ENCODE peak calls at places on chromosomes 16 and 17, in five cellular contexts. One of them, this sample, is unnamed.
A peak's percentile ranks its signal among the peaks of the same experiment; 100 is the strongest.

GRCh38 chr16:9647981-9648701 is 534.1 kb downstream of the GRIN2A start:
- DNase-seq in H9: no peak
- DNase-seq in fibroblast of lung: peak; percentile 14
- DNase-seq in GM12878: no peak
- DNase-seq in breast epithelium: no peak
- DNase-seq in this sample: peak; percentile 15

GRCh38 chr17:48928876-48929811 is 15.5 kb downstream of the SNF8 start:
- DNase-seq in H9: no peak
- DNase-seq in fibroblast of lung: no peak
- DNase-seq in GM12878: no peak
- DNase-seq in breast epithelium: no peak
- DNase-seq in this sample: no peak

GRCh38 chr16:69113216-69113615 is 7.8 kb downstream of the HAS3 start:
- DNase-seq in H9: no peak
- DNase-seq in fibroblast of lung: no peak
- DNase-seq in GM12878: no peak
- DNase-seq in breast epithelium: no peak
- DNase-seq in this sample: no peak

GRCh38 chr17:49557204-49558024 is 18.3 kb upstream of the NXPH3 start:
- DNase-seq in H9: peak; percentile 85
- DNase-seq in fibroblast of lung: peak; percentile 31
- DNase-seq in GM12878: no peak
- DNase-seq in breast epithelium: no peak
- DNase-seq in this sample: peak; percentile 53

GRCh38 chr17:3695723-3696411 is at the start of gene P2RX5:
- DNase-seq in H9: peak; percentile 84
- DNase-seq in fibroblast of lung: peak; percentile 21
- DNase-seq in GM12878: no peak
- DNase-seq in breast epithelium: no peak
- DNase-seq in this sample: no peak

GRCh38 chr17:5272313-5272712 is 9.8 kb upstream of the RABEP1 start:
- DNase-seq in H9: no peak
- DNase-seq in fibroblast of lung: peak; percentile 17
- DNase-seq in GM12878: no peak
- DNase-seq in breast epithelium: no peak
- DNase-seq in this sample: no peak

GRCh38 chr16:16019488-16019887 is 70.1 kb downstream of the ABCC1 start:
- DNase-seq in H9: no peak
- DNase-seq in fibroblast of lung: peak; percentile 67
- DNase-seq in GM12878: no peak
- DNase-seq in breast epithelium: no peak
- DNase-seq in this sample: no peak

GRCh38 chr17:56966277-56966676 is 5.4 kb upstream of the COIL start:
- DNase-seq in H9: no peak
- DNase-seq in fibroblast of lung: no peak
- DNase-seq in GM12878: no peak
- DNase-seq in breast epithelium: no peak
- DNase-seq in this sample: no peak

GRCh38 chr17:48070195-48070594 is 22.0 kb downstream of the NFE2L1 start:
- DNase-seq in H9: no peak
- DNase-seq in fibroblast of lung: no peak
- DNase-seq in GM12878: no peak
- DNase-seq in breast epithelium: no peak
- DNase-seq in this sample: no peak

GRCh38 chr17:38353084-38353604 is 1.5 kb downstream of the SOCS7 start:
- DNase-seq in H9: no peak
- DNase-seq in fibroblast of lung: no peak
- DNase-seq in GM12878: no peak
- DNase-seq in breast epithelium: no peak
- DNase-seq in this sample: peak; percentile 6

GRCh38 chr16:55944377-55944802 is 69.2 kb upstream of the CES5A start:
- DNase-seq in H9: peak; percentile 72
- DNase-seq in fibroblast of lung: peak; percentile 47
- DNase-seq in GM12878: no peak
- DNase-seq in breast epithelium: peak; percentile 58
- DNase-seq in this sample: peak; percentile 54

GRCh38 chr16:84548971-84549844 is 44.7 kb upstream of the MEAK7 start:
- DNase-seq in H9: no peak
- DNase-seq in fibroblast of lung: peak; percentile 34
- DNase-seq in GM12878: no peak
- DNase-seq in breast epithelium: no peak
- DNase-seq in this sample: no peak

GRCh38 chr17:76696763-76697701 is 13.7 kb downstream of the MXRA7 start:
- DNase-seq in H9: no peak
- DNase-seq in fibroblast of lung: peak; percentile 67
- DNase-seq in GM12878: peak; percentile 40
- DNase-seq in breast epithelium: no peak
- DNase-seq in this sample: no peak

GRCh38 chr17:2995362-2995761 is 68.0 kb downstream of the OR1D5 start:
- DNase-seq in H9: no peak
- DNase-seq in fibroblast of lung: no peak
- DNase-seq in GM12878: no peak
- DNase-seq in breast epithelium: peak; percentile 68
- DNase-seq in this sample: peak; percentile 14

GRCh38 chr16:55471448-55472097 is 7.4 kb upstream of the MMP2 start:
- DNase-seq in H9: no peak
- DNase-seq in fibroblast of lung: peak; percentile 92
- DNase-seq in GM12878: no peak
- DNase-seq in breast epithelium: no peak
- DNase-seq in this sample: peak; percentile 87

GRCh38 chr16:67206129-67206837 is 7.4 kb downstream of the ELMO3 start:
- DNase-seq in H9: no peak
- DNase-seq in fibroblast of lung: no peak
- DNase-seq in GM12878: no peak
- DNase-seq in breast epithelium: no peak
- DNase-seq in this sample: no peak

GRCh38 chr17:4331614-4332013 is 34.9 kb downstream of the UBE2G1 start:
- DNase-seq in H9: no peak
- DNase-seq in fibroblast of lung: no peak
- DNase-seq in GM12878: no peak
- DNase-seq in breast epithelium: no peak
- DNase-seq in this sample: no peak

GRCh38 chr16:31474173-31474714 is 2.3 kb downstream of the TGFB1I1 start:
- DNase-seq in H9: no peak
- DNase-seq in fibroblast of lung: peak; percentile 95
- DNase-seq in GM12878: no peak
- DNase-seq in breast epithelium: no peak
- DNase-seq in this sample: peak; percentile 44

GRCh38 chr17:31629696-31630470 is 229.2 kb downstream of the COPRS start:
- DNase-seq in H9: no peak
- DNase-seq in fibroblast of lung: peak; percentile 85
- DNase-seq in GM12878: no peak
- DNase-seq in breast epithelium: no peak
- DNase-seq in this sample: no peak

GRCh38 chr17:18177137-18177536 is 6.5 kb upstream of the ALKBH5 start:
- DNase-seq in H9: no peak
- DNase-seq in fibroblast of lung: no peak
- DNase-seq in GM12878: no peak
- DNase-seq in breast epithelium: no peak
- DNase-seq in this sample: no peak

GRCh38 chr16:8866118-8866883 is 2.5 kb downstream of the CARHSP1 start:
- DNase-seq in H9: peak; percentile 95
- DNase-seq in fibroblast of lung: peak; percentile 31
- DNase-seq in GM12878: no peak
- DNase-seq in breast epithelium: no peak
- DNase-seq in this sample: no peak

GRCh38 chr17:32529604-32530003 is 42.8 kb downstream of the CDK5R1 start:
- DNase-seq in H9: no peak
- DNase-seq in fibroblast of lung: no peak
- DNase-seq in GM12878: no peak
- DNase-seq in breast epithelium: no peak
- DNase-seq in this sample: no peak

GRCh38 chr17:82350182-82351030 is 8.6 kb upstream of the TEX19 start:
- DNase-seq in H9: no peak
- DNase-seq in fibroblast of lung: no peak
- DNase-seq in GM12878: no peak
- DNase-seq in breast epithelium: no peak
- DNase-seq in this sample: no peak

GRCh38 chr16:66984902-66985311 is 3.5 kb upstream of the CES4A start:
- DNase-seq in H9: no peak
- DNase-seq in fibroblast of lung: no peak
- DNase-seq in GM12878: no peak
- DNase-seq in breast epithelium: no peak
- DNase-seq in this sample: no peak

GRCh38 chr17:76154292-76154691 is 13.2 kb upstream of the FOXJ1 start:
- DNase-seq in H9: no peak
- DNase-seq in fibroblast of lung: no peak
- DNase-seq in GM12878: no peak
- DNase-seq in breast epithelium: no peak
- DNase-seq in this sample: no peak

GRCh38 chr16:46763147-46763546 is 15.0 kb upstream of the MYLK3 start:
- DNase-seq in H9: no peak
- DNase-seq in fibroblast of lung: peak; percentile 21
- DNase-seq in GM12878: no peak
- DNase-seq in breast epithelium: no peak
- DNase-seq in this sample: no peak

GRCh38 chr17:21452377-21453143 is 76.4 kb downstream of the KCNJ12 start:
- DNase-seq in H9: peak; percentile 80
- DNase-seq in fibroblast of lung: peak; percentile 68
- DNase-seq in GM12878: no peak
- DNase-seq in breast epithelium: no peak
- DNase-seq in this sample: peak; percentile 56

GRCh38 chr17:82696916-82697807 is 1.3 kb downstream of the RAB40B start:
- DNase-seq in H9: peak; percentile 54
- DNase-seq in fibroblast of lung: no peak
- DNase-seq in GM12878: no peak
- DNase-seq in breast epithelium: no peak
- DNase-seq in this sample: no peak

GRCh38 chr16:74682556-74682955 is 15.9 kb upstream of the RFWD3 start:
- DNase-seq in H9: no peak
- DNase-seq in fibroblast of lung: no peak
- DNase-seq in GM12878: no peak
- DNase-seq in breast epithelium: no peak
- DNase-seq in this sample: no peak

GRCh38 chr16:2795714-2796143 is 2.5 kb upstream of the PRSS41 start:
- DNase-seq in H9: no peak
- DNase-seq in fibroblast of lung: no peak
- DNase-seq in GM12878: no peak
- DNase-seq in breast epithelium: no peak
- DNase-seq in this sample: no peak

GRCh38 chr17:73151888-73152633 is 12.7 kb upstream of the SSTR2 start:
- DNase-seq in H9: no peak
- DNase-seq in fibroblast of lung: no peak
- DNase-seq in GM12878: no peak
- DNase-seq in breast epithelium: no peak
- DNase-seq in this sample: no peak

GRCh38 chr16:9908613-9909012 is 273.6 kb downstream of the GRIN2A start:
- DNase-seq in H9: no peak
- DNase-seq in fibroblast of lung: peak; percentile 6
- DNase-seq in GM12878: no peak
- DNase-seq in breast epithelium: no peak
- DNase-seq in this sample: no peak

GRCh38 chr17:45440161-45440859 is 7.6 kb upstream of the ARHGAP27 start:
- DNase-seq in H9: peak; percentile 45
- DNase-seq in fibroblast of lung: peak; percentile 7
- DNase-seq in GM12878: no peak
- DNase-seq in breast epithelium: peak; percentile 71
- DNase-seq in this sample: no peak

GRCh38 chr16:71723537-71724319 is 773 bp downstream of the PHLPP2 start:
- DNase-seq in H9: peak; percentile 79
- DNase-seq in fibroblast of lung: peak; percentile 54
- DNase-seq in GM12878: no peak
- DNase-seq in breast epithelium: peak; percentile 62
- DNase-seq in this sample: peak; percentile 87

GRCh38 chr16:87344165-87344930 is 27.2 kb upstream of the C16orf95 start:
- DNase-seq in H9: no peak
- DNase-seq in fibroblast of lung: no peak
- DNase-seq in GM12878: no peak
- DNase-seq in breast epithelium: no peak
- DNase-seq in this sample: no peak
- H3K27ac ChIP-seq in H9: no peak overlapping the region
- H3K27ac ChIP-seq in fibroblast of lung: no peak overlapping the region
- H3K27ac ChIP-seq in GM12878: no peak overlapping the region
- H3K27ac ChIP-seq in breast epithelium: no peak overlapping the region
- H3K27ac ChIP-seq in this sample: no peak overlapping the region

DNA sequence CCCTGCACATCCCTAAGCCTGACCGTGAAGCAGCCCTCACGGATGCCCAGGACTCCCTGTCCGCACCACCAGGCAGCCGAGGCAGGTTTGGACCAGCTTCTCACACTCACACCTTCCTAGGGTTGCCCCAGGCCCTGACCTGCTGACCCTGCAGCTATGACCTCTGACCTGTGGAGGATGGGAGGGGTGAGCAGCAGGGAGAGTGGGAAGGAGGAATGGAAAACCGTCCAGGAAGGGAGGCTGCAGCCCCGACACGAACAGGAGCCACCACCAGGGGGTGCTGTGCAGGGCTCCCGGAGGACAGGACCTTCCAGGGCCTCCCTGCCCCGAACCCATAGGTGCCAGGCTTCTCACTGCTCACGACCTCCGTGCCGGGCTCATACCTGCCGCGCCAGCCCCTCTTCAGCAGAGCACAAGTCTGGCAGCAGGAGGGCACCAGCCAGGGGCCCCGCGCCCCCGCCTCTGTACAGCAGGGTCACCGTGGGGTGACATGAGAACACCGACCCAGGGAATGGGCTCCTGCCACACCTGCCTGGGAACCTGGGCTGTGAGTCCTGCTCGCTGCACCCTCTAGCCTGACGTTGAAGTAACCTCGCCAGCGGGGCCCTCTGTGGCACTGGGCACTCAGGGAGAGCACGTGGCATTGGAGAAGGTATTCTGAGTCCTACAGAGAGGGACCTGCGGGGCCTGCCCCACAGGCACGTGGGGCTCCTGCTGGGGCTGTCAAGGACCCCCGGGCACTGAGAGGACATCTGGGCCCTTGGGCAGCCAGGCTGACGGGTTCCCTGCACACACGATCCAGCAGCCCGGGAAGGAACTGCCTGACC is 37.6 kb downstream of the CTU2 start:
- DNase-seq in H9: peak; percentile 87
- DNase-seq in fibroblast of lung: peak; percentile 43
- DNase-seq in GM12878: no peak
- DNase-seq in breast epithelium: peak; percentile 87
- DNase-seq in this sample: peak; percentile 76
- H3K27ac ChIP-seq in H9: no peak overlapping the region
- H3K27ac ChIP-seq in fibroblast of lung: no peak overlapping the region
- H3K27ac ChIP-seq in GM12878: no peak overlapping the region
- H3K27ac ChIP-seq in breast epithelium: no peak overlapping the region
- H3K27ac ChIP-seq in this sample: no peak overlapping the region

GRCh38 chr17:1511756-1512321 is 4.6 kb downstream of the INPP5K start:
- DNase-seq in H9: no peak
- DNase-seq in fibroblast of lung: no peak
- DNase-seq in GM12878: no peak
- DNase-seq in breast epithelium: no peak
- DNase-seq in this sample: no peak
- H3K27ac ChIP-seq in H9: no peak overlapping the region
- H3K27ac ChIP-seq in fibroblast of lung: no peak overlapping the region
- H3K27ac ChIP-seq in GM12878: no peak overlapping the region
- H3K27ac ChIP-seq in breast epithelium: peak overlapping the region; percentile 83
- H3K27ac ChIP-seq in this sample: no peak overlapping the region

GRCh38 chr17:40314557-40314953 is 5.6 kb downstream of the RARA start:
- DNase-seq in H9: no peak
- DNase-seq in fibroblast of lung: peak; percentile 92
- DNase-seq in GM12878: no peak
- DNase-seq in breast epithelium: peak; percentile 98
- DNase-seq in this sample: peak; percentile 79
- H3K27ac ChIP-seq in H9: no peak overlapping the region
- H3K27ac ChIP-seq in fibroblast of lung: no peak overlapping the region
- H3K27ac ChIP-seq in GM12878: no peak overlapping the region
- H3K27ac ChIP-seq in breast epithelium: peak overlapping the region; percentile 97
- H3K27ac ChIP-seq in this sample: no peak overlapping the region